ENCODE peak calls at places on chromosome 3, in seven cellular contexts. K is heart left ventricle, S is HCT116, L is stomach, T is omental fat pad, J is H9, V is brain microvascular endothelial cell. I is an unnamed sample.

GRCh38 chr3:149376728-149377407 is 581 bp downstream of the TM4SF1 start:
- DNase-seq in K (no peak), S (no peak), L (no peak), T (no peak), J (no peak), V (no peak), I (no peak)

GRCh38 chr3:122619040-122619439 is 41.6 kb downstream of the PARP15 start:
- DNase-seq in K (no peak), S (no peak), L (no peak), T (no peak), J (no peak), V (no peak), I (no peak)

GRCh38 chr3:110178965-110179364 is 841.6 kb upstream of the DPPA4 start:
- DNase-seq in K (no peak), S (no peak), L (no peak), T (no peak), J (no peak), V (no peak), I (no peak)

GRCh38 chr3:146503459-146504202 is 34.3 kb upstream of the PLSCR2 start:
- DNase-seq in K (peak), S (peak), L (no peak), T (no peak), J (no peak), V (peak), I (peak)

GRCh38 chr3:85081191-85081895 is 122.6 kb downstream of the CADM2 start:
- DNase-seq in K (no peak), S (no peak), L (no peak), T (no peak), J (no peak), V (no peak), I (no peak)

GRCh38 chr3:21390856-21391255 is 360.2 kb downstream of the ZNF385D start:
- DNase-seq in K (no peak), S (no peak), L (no peak), T (no peak), J (no peak), V (no peak), I (no peak)

GRCh38 chr3:101873619-101874018 is 24.3 kb downstream of the NFKBIZ start:
- DNase-seq in K (no peak), S (no peak), L (no peak), T (no peak), J (no peak), V (no peak), I (no peak)

GRCh38 chr3:101850327-101851048 is 1.2 kb downstream of the NFKBIZ start:
- DNase-seq in K (no peak), S (no peak), L (no peak), T (no peak), J (no peak), V (peak), I (no peak)

GRCh38 chr3:192851821-192852352 is 65.8 kb downstream of the MB21D2 start:
- DNase-seq in K (no peak), S (peak), L (peak), T (peak), J (no peak), V (peak), I (peak)

GRCh38 chr3:179495483-179495882 is 44.2 kb upstream of the GNB4 start:
- DNase-seq in K (no peak), S (no peak), L (no peak), T (no peak), J (no peak), V (no peak), I (no peak)

GRCh38 chr3:197558000-197558399 is 2.2 kb upstream of the BDH1 start:
- DNase-seq in K (no peak), S (no peak), L (no peak), T (no peak), J (no peak), V (no peak), I (no peak)

GRCh38 chr3:36688815-36689214 is 75.5 kb downstream of the DCLK3 start:
- DNase-seq in K (no peak), S (no peak), L (no peak), T (no peak), J (no peak), V (no peak), I (no peak)

GRCh38 chr3:39180183-39180545 is 12.2 kb downstream of the XIRP1 start:
- DNase-seq in K (no peak), S (no peak), L (no peak), T (no peak), J (no peak), V (no peak), I (no peak)

GRCh38 chr3:52339612-52340011 is 23.5 kb downstream of the DNAH1 start:
- DNase-seq in K (no peak), S (peak), L (no peak), T (no peak), J (peak), V (peak), I (peak)

GRCh38 chr3:186025161-186025560 is 83.7 kb downstream of the ETV5 start:
- DNase-seq in K (no peak), S (no peak), L (no peak), T (no peak), J (no peak), V (peak), I (no peak)

GRCh38 chr3:147421184-147421912 is 12.2 kb downstream of the ZIC1 start:
- DNase-seq in K (no peak), S (no peak), L (no peak), T (no peak), J (peak), V (peak), I (no peak)

GRCh38 chr3:72428803-72429202 is 419.4 kb downstream of the SHQ1 start:
- DNase-seq in K (no peak), S (no peak), L (no peak), T (no peak), J (no peak), V (no peak), I (no peak)

GRCh38 chr3:183725387-183725786 is 27.8 kb downstream of the YEATS2 start:
- DNase-seq in K (no peak), S (no peak), L (no peak), T (no peak), J (no peak), V (no peak), I (no peak)

GRCh38 chr3:172675371-172676193 is 35.3 kb downstream of the NCEH1 start:
- DNase-seq in K (no peak), S (peak), L (no peak), T (no peak), J (no peak), V (peak), I (no peak)

GRCh38 chr3:114624676-114625181 is 330.9 kb downstream of the TIGIT start:
- DNase-seq in K (peak), S (peak), L (peak), T (peak), J (peak), V (peak), I (peak)

DNA sequence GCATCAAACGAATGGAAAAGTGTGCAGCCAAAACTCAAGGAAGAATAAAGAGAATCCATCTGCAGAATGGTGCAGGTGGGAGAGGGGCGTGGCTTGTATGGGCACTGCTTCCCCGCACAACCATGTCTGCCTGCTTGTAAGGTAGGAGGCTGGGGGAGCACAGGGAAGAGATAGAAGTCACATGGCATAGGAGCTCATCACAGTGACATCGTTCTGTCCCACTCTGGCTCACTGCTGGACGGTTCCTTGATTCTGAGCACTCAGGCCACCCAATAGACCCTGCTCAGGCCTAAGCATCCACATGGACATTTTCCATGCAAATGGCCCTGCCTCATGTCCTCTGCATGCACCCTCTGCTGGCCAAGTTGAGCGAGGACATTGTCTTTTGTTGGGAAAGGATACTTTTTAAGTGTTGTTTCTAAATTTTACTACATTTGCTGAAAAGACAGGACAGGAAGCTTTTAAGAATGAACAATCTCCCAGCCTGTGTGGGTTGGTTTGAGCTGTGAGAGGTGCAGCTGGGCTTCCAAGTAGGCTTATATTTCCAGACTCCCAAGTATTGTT is 3.1 kb downstream of the MYLK start:
- DNase-seq in K (no peak), S (peak), L (no peak), T (no peak), J (peak), V (peak), I (no peak)
- TF ChIP-seq CTCF in K (no peak), S (peak), L (no peak), T (no peak), J (peak), V (peak), I (peak)

DNA sequence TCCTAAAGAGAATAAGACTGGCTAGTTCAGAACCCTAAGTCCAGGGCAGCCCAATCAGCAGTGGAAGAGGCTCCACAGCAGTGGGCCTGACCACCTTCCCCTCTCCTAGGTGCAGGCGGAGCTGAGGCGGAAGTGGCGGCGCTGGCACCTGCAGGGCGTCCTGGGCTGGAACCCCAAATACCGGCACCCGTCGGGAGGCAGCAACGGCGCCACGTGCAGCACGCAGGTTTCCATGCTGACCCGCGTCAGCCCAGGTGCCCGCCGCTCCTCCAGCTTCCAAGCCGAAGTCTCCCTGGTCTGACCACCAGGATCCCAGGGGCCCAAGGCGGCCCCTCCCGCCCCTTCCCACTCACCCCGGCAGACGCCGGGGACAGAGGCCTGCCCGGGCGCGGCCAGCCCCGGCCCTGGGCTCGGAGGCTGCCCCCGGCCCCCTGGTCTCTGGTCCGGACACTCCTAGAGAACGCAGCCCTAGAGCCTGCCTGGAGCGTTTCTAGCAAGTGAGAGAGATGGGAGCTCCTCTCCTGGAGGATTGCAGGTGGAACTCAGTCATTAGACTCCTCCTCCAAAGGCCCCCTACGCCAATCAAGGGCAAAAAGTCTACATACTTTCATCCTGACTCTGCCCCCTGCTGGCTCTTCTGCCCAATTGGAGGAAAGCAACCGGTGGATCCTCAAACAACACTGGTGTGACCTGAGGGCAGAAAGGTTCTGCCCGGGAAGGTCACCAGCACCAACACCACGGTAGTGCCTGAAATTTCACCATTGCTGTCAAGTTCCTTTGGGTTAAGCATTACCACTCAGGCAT is 33.7 kb downstream of the VIPR1 start:
- DNase-seq in K (no peak), S (no peak), L (peak), T (no peak), J (peak), V (peak), I (no peak)
- TF ChIP-seq CTCF in K (peak), S (peak), L (no peak), T (no peak), J (peak), V (peak), I (peak)

DNA sequence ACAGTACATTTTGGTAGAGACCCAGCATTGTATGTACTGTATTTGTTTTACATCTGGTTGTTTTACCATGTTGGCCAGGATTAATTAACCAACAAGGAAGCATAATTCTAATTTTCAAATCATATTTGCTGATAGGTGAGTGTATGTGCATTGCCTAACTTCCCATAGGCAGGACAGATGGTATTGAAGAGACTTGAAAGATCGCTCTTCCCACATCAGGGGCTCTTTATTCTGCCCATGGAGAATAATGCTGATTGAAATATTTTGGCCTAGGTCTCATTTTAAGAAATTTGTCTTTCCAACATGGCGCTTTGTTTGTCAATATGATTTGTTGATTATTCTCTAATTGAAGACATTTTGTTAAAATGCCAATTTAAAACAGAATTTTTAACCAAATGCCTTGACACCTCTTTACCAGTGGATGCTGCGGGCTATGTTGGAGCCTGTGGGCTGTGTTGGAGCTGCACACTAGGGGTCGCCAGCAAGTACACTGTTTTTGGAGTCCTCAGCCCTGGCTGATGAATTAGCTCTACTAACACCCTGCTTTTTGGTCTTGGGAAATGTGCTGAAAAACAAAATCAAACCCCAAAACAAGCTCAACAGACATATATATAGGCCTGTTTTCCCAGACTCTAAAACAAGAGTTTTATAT is 5.3 kb downstream of the P2RY12 start:
- DNase-seq in K (no peak), S (peak), L (no peak), T (no peak), J (peak), V (peak), I (no peak)
- TF ChIP-seq CTCF in K (peak), S (peak), L (peak), T (peak), J (peak), V (peak), I (peak)

DNA sequence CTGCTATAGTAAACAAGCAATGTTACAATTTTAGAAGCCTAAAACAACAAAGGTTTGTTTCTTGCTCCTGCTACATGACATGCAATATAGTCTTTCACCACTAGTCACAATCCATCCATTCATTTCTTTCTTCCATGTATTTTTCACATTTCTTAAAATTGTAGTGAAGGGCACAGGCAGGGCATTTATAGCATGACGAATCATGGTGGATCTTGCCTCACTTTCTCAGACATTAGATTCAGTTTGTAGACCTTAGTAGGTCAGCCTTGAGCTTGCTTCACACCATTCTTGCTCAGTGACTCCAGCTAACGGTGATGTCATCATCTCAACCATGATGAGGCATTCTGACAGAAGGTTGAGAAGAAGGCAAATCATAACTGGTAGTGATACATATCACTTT is 546.8 kb downstream of the TBL1XR1 start:
- DNase-seq in K (no peak), S (no peak), L (no peak), T (no peak), J (no peak), V (peak), I (no peak)
- TF ChIP-seq CTCF in K (no peak), S (peak), L (no peak), T (no peak), J (peak), V (peak), I (no peak)

DNA sequence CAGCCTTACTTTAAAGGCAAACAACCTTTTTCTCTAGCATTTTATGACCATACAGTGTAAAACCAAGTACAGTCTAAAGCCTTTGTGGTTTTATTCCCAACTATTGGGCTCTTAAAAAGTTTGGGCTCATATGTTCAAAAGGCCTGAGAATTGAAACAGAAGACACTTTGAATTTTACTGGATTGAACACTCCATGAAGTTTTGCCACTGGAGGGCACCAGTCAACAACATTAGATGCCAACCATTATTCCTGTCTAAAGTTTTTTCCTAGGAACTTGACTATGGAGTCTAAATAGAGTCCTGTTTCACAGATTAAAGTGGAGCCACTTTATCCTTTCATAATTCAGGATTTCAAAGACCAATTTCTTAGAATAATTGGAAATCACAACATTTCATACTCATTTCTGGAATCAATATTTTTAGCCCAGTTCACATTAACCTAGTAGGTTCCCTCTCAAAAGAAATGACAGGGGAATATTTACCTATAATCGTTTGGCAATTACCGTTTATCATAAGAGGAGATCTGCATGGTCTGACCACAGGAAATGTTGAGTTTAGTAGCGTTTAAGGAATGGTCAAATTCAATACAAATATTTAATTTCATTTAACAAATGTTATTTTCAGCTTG is 244.1 kb upstream of the PDZRN3 start:
- DNase-seq in K (no peak), S (no peak), L (peak), T (no peak), J (no peak), V (peak), I (no peak)
- TF ChIP-seq CTCF in K (peak), S (peak), L (peak), T (no peak), J (peak), V (peak), I (peak)

GRCh38 chr3:190229632-190230424 is 92.4 kb downstream of the CLDN1 start:
- DNase-seq in K (no peak), S (no peak), L (no peak), T (no peak), J (no peak), V (peak), I (peak)
- TF ChIP-seq CTCF in K (no peak), S (no peak), L (no peak), T (no peak), J (no peak), V (no peak), I (no peak)

GRCh38 chr3:57758686-57759085 is 2.6 kb downstream of the SLMAP start:
- DNase-seq in K (no peak), S (no peak), L (no peak), T (no peak), J (no peak), V (no peak), I (no peak)
- TF ChIP-seq CTCF in K (no peak), S (no peak), L (no peak), T (no peak), J (no peak), V (no peak), I (no peak)

DNA sequence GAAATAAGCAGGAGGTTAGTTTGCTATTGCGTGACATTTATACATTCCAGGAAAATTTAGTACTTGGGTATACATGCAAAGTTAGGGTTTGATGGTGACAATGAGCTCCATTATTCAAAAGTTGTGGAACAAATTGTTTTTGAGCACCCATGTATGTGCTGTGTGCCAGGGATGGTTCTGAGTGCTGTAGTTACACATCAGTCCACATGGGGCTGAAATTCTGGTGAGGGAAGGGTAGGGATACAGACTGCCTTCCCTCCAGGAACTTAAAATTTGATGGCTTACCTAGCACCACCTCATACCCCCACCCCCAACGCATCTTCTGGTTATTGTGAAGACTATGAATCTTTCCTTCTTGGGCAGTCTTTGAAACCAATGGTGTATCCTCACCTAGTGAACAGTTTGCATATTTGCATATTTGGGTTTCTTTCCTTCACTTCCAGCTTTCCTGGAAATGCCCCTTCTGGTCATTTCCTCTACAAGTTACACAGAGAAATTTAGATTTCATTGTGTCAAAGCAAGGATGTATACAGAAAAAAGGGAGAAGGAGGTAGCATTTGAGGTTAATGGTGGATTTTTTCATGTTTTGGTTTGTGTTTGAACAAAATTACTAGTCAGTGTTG is 222.0 kb upstream of the IL12A start:
- DNase-seq in K (no peak), S (no peak), L (no peak), T (no peak), J (peak), V (peak), I (no peak)
- TF ChIP-seq CTCF in K (peak), S (peak), L (peak), T (no peak), J (peak), V (peak), I (peak)

DNA sequence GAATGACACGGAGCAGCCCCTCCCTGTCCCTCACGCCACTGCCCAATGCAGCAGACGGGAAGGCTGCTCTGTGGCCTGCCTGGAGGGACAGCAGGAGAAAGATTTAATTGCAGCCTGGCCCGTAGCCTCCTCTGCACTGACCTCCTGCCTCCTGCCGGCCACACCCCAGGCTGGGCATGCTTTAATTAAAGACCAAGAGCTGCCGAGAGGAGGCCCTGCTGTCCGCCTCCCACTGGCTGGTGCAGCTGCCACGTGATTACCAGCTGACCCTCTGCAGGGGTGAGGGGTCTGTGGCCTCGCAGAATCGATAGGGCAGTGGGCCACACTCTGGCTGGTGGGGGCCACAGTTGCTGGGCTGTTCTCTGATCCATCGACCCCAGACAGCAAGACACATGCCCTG is 100.2 kb upstream of the PRR23E start:
- DNase-seq in K (no peak), S (no peak), L (no peak), T (no peak), J (no peak), V (no peak), I (no peak)
- TF ChIP-seq CTCF in K (no peak), S (no peak), L (no peak), T (no peak), J (no peak), V (no peak), I (no peak)

DNA sequence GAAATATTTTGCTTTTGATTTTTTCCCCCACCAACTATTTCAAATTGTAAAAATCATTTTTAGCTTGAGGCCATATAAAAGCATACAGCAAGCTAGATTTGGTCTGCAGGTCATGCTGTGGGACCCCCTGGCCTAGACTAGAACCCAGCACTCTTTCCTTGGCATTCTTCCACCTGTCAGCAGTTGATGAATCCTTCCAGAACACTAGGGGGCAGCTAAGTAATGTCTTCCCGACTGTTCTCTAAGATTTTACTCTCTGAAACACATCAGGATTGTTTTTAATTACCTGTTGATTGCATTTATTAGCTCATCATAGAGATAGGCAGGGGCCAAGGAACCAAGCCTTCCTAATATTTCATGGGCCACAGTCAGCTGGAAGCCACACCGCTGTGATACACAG is 174.5 kb downstream of the CACNA1D start:
- DNase-seq in K (no peak), S (peak), L (no peak), T (no peak), J (no peak), V (no peak), I (no peak)
- TF ChIP-seq CTCF in K (no peak), S (peak), L (no peak), T (no peak), J (peak), V (peak), I (peak)